ENCODE peak calls at places on chromosome 4, in seven cellular contexts. Q, C, Z, F, U, X and G are unnamed samples.

GRCh38 chr4:1874207-1874606 is 3.0 kb downstream of the NSD2 start:
- DNase-seq in Q (no peak), C (no peak), Z (no peak), F (no peak), U (no peak), X (no peak), G (no peak)

GRCh38 chr4:702618-703048 is 3.0 kb upstream of the PCGF3 start:
- DNase-seq in Q (no peak), C (no peak), Z (no peak), F (no peak), U (no peak), X (no peak), G (no peak)

GRCh38 chr4:143186202-143186601 is 1.5 kb downstream of the USP38 start:
- DNase-seq in Q (no peak), C (no peak), Z (no peak), F (no peak), U (peak), X (peak), G (no peak)

GRCh38 chr4:140237616-140238352 is 83.8 kb upstream of the MAML3 start:
- DNase-seq in Q (no peak), C (no peak), Z (peak), F (peak), U (peak), X (peak), G (peak)

GRCh38 chr4:173169428-173170209 is 1.0 kb downstream of the GALNT7 start:
- DNase-seq in Q (peak), C (peak), Z (peak), F (peak), U (peak), X (peak), G (no peak)

GRCh38 chr4:76002176-76002575 is 5.1 kb downstream of the CXCL9 start:
- DNase-seq in Q (no peak), C (no peak), Z (no peak), F (no peak), U (no peak), X (peak), G (no peak)

GRCh38 chr4:113541933-113542332 is 219.6 kb downstream of the CAMK2D start:
- DNase-seq in Q (no peak), C (no peak), Z (no peak), F (no peak), U (no peak), X (no peak), G (no peak)

GRCh38 chr4:108433832-108434231 is 186.5 kb upstream of the RPL34 start:
- DNase-seq in Q (no peak), C (no peak), Z (no peak), F (no peak), U (peak), X (peak), G (no peak)

GRCh38 chr4:80367737-80368136 is 32.2 kb downstream of the CFAP299 start:
- DNase-seq in Q (no peak), C (no peak), Z (no peak), F (no peak), U (peak), X (no peak), G (no peak)

GRCh38 chr4:158008551-158009218 is 164.1 kb downstream of the GASK1B start:
- DNase-seq in Q (no peak), C (no peak), Z (no peak), F (no peak), U (no peak), X (no peak), G (no peak)

GRCh38 chr4:151117371-151117962 is 18.0 kb downstream of the RPS3A start:
- DNase-seq in Q (peak), C (peak), Z (no peak), F (no peak), U (peak), X (peak), G (peak)

GRCh38 chr4:6332042-6332668 is 62.5 kb downstream of the WFS1 start:
- DNase-seq in Q (peak), C (peak), Z (no peak), F (no peak), U (no peak), X (no peak), G (no peak)

GRCh38 chr4:91111556-91111955 is 984.4 kb downstream of the CCSER1 start:
- DNase-seq in Q (no peak), C (no peak), Z (no peak), F (no peak), U (no peak), X (no peak), G (no peak)

GRCh38 chr4:60746172-60746571 is 454.0 kb upstream of the ADGRL3 start:
- DNase-seq in Q (no peak), C (no peak), Z (no peak), F (no peak), U (no peak), X (no peak), G (no peak)

GRCh38 chr4:70530997-70531396 is 12.6 kb downstream of the AMTN start:
- DNase-seq in Q (no peak), C (no peak), Z (no peak), F (no peak), U (no peak), X (no peak), G (no peak)

GRCh38 chr4:165301833-165302232 is 25.6 kb upstream of the MSMO1 start:
- DNase-seq in Q (peak), C (peak), Z (no peak), F (no peak), U (no peak), X (no peak), G (no peak)

GRCh38 chr4:42488554-42488953 is 91.3 kb downstream of the SHISA3 start:
- DNase-seq in Q (no peak), C (no peak), Z (no peak), F (no peak), U (no peak), X (no peak), G (no peak)

GRCh38 chr4:75525108-75525507 is 10.8 kb downstream of the THAP6 start:
- DNase-seq in Q (no peak), C (no peak), Z (no peak), F (no peak), U (no peak), X (no peak), G (no peak)

GRCh38 chr4:42369489-42369888 is 27.8 kb upstream of the SHISA3 start:
- DNase-seq in Q (no peak), C (no peak), Z (no peak), F (no peak), U (no peak), X (no peak), G (no peak)

GRCh38 chr4:79585834-79586233 is 177.8 kb upstream of the GK2 start:
- DNase-seq in Q (no peak), C (no peak), Z (no peak), F (no peak), U (no peak), X (no peak), G (no peak)

GRCh38 chr4:181536753-181537434 is 706.3 kb upstream of the TENM3 start:
- DNase-seq in Q (no peak), C (no peak), Z (no peak), F (no peak), U (no peak), X (no peak), G (no peak)

GRCh38 chr4:47054130-47054529 is 22.8 kb downstream of the GABRB1 start:
- DNase-seq in Q (no peak), C (no peak), Z (no peak), F (no peak), U (no peak), X (no peak), G (no peak)

GRCh38 chr4:86856896-86857295 is 7.7 kb upstream of the SLC10A6 start:
- DNase-seq in Q (no peak), C (no peak), Z (no peak), F (no peak), U (peak), X (no peak), G (no peak)

GRCh38 chr4:71526626-71527406 is 188.0 kb downstream of the SLC4A4 start:
- DNase-seq in Q (no peak), C (no peak), Z (no peak), F (no peak), U (no peak), X (no peak), G (no peak)

GRCh38 chr4:70158576-70158975 is 4.5 kb downstream of the PRR27 start:
- DNase-seq in Q (no peak), C (no peak), Z (peak), F (peak), U (no peak), X (no peak), G (no peak)

GRCh38 chr4:10703146-10703545 is 18.6 kb upstream of the CLNK start:
- DNase-seq in Q (no peak), C (no peak), Z (no peak), F (no peak), U (no peak), X (no peak), G (no peak)

GRCh38 chr4:173014836-173015235 is 153.8 kb upstream of the GALNT7 start:
- DNase-seq in Q (no peak), C (no peak), Z (no peak), F (no peak), U (no peak), X (no peak), G (no peak)

GRCh38 chr4:119035941-119036737 is 99.5 kb upstream of the MYOZ2 start:
- DNase-seq in Q (no peak), C (no peak), Z (no peak), F (peak), U (peak), X (no peak), G (no peak)

GRCh38 chr4:22237155-22237751 is 278.6 kb downstream of the ADGRA3 start:
- DNase-seq in Q (no peak), C (no peak), Z (peak), F (peak), U (no peak), X (peak), G (no peak)

GRCh38 chr4:7539659-7540058 is 104.9 kb upstream of the PSAPL1 start:
- DNase-seq in Q (no peak), C (no peak), Z (no peak), F (no peak), U (no peak), X (peak), G (no peak)

GRCh38 chr4:153296424-153296823 is 48.1 kb upstream of the MND1 start:
- DNase-seq in Q (no peak), C (no peak), Z (no peak), F (no peak), U (peak), X (peak), G (peak)

GRCh38 chr4:185082549-185082948 is 60.5 kb upstream of the SLC25A4 start:
- DNase-seq in Q (no peak), C (no peak), Z (no peak), F (no peak), U (no peak), X (no peak), G (no peak)

GRCh38 chr4:75990129-75990528 is 616 bp downstream of the SDAD1 start:
- DNase-seq in Q (no peak), C (no peak), Z (no peak), F (no peak), U (no peak), X (no peak), G (no peak)

GRCh38 chr4:159547645-159548308 is 444.9 kb downstream of the RAPGEF2 start:
- DNase-seq in Q (no peak), C (no peak), Z (no peak), F (no peak), U (no peak), X (no peak), G (no peak)

GRCh38 chr4:169823685-169824084 is 65.9 kb upstream of the HPF1 start:
- DNase-seq in Q (peak), C (peak), Z (no peak), F (no peak), U (peak), X (peak), G (no peak)

GRCh38 chr4:3388461-3389185 is 53.1 kb upstream of the HGFAC start:
- DNase-seq in Q (peak), C (peak), Z (peak), F (no peak), U (peak), X (no peak), G (peak)

GRCh38 chr4:122894802-122895201 is 27.6 kb downstream of the NUDT6 start:
- DNase-seq in Q (no peak), C (no peak), Z (no peak), F (no peak), U (no peak), X (no peak), G (no peak)
- TF ChIP-seq CTCF in Q (no peak), C (no peak), Z (no peak), F (no peak), U (no peak), X (no peak), G (no peak)

DNA sequence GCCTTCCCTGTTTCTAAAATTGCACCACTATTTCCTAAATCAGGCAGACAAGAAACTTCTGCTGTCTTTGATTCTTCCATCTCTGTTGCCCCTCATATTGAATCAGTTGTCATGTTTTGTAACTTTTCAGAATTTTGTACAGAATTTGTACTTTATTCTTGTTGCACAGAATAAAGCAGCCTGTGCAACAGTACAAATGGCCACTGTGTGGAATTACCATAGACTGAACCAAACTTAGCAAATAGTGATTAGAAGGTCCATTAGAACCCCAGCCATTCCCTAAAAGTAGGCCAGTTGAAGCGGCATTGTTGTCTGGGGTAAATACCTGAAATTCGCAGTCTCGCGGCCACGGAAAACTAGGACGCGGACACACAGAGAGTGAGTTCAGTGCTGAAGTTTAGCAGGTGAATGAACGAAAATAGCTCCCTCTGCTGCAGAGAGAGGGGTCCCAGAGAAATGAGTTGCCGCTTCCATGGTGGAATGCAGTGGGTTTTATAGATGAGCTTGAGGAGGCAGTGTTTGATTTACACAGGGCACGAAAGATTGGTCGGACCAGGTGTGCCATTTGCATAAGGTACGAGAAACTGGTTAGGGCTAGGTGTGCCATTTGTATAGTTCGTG is 71.8 kb downstream of the C4orf33 start:
- DNase-seq in Q (no peak), C (no peak), Z (no peak), F (peak), U (no peak), X (peak), G (no peak)
- TF ChIP-seq CTCF in Q (no peak), C (no peak), Z (no peak), F (peak), U (no peak), X (peak), G (no peak)

DNA sequence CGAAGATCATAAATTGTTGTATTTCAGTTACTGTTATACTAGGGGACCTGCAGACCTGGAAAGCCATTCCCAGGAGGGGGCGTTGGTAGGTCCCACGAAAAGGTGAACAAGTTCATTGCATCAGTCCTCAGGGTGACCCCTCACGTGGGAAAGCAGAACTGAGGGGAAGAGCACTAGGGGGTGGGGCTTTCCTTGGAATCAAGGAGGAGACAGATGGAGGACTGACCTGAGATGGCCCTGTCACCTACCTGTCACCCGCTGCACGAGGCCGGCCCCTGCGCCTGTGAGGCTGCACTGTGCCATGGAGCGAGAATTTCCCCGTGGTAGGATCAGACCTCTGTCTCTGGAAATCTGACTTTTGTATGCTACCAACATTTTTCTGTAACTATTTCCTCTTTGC is 41.8 kb upstream of the CLDN24 start:
- DNase-seq in Q (no peak), C (no peak), Z (no peak), F (no peak), U (no peak), X (no peak), G (no peak)
- TF ChIP-seq CTCF in Q (no peak), C (no peak), Z (no peak), F (no peak), U (no peak), X (no peak), G (no peak)

GRCh38 chr4:69025191-69025998 is 70.9 kb upstream of the UGT2B7 start:
- DNase-seq in Q (no peak), C (no peak), Z (no peak), F (no peak), U (no peak), X (peak), G (no peak)
- TF ChIP-seq CTCF in Q (no peak), C (no peak), Z (no peak), F (peak), U (peak), X (peak), G (no peak)

GRCh38 chr4:174318829-174319764 is 35.4 kb downstream of the CEP44 start:
- DNase-seq in Q (peak), C (peak), Z (no peak), F (no peak), U (peak), X (peak), G (no peak)
- TF ChIP-seq CTCF in Q (peak), C (peak), Z (peak), F (peak), U (peak), X (peak), G (peak)

GRCh38 chr4:134865675-134866074 is 664.1 kb upstream of the PABPC4L start:
- DNase-seq in Q (no peak), C (no peak), Z (no peak), F (no peak), U (no peak), X (no peak), G (no peak)
- TF ChIP-seq CTCF in Q (no peak), C (no peak), Z (no peak), F (no peak), U (peak), X (peak), G (no peak)

GRCh38 chr4:186621959-186622553 is 66.7 kb upstream of the MTNR1A start:
- DNase-seq in Q (no peak), C (no peak), Z (no peak), F (no peak), U (peak), X (no peak), G (peak)
- TF ChIP-seq CTCF in Q (no peak), C (no peak), Z (no peak), F (no peak), U (peak), X (no peak), G (peak)